ENCODE peak calls at places on chromosomes 11 and 22, in five cellular contexts. A is HepG2; G is tibial nerve; B is CD8-positive, alpha-beta T cell; T is small intestine. E is an unnamed sample.
A peak's percentile ranks its signal among the peaks of the same experiment; 100 is the strongest.

GRCh38 chr22:30444632-30445437 is 19.3 kb downstream of the MTFP1 start:
- DNase-seq in A (peak; percentile 41), G (no peak), B (no peak), T (peak; percentile 66), E (no peak)

GRCh38 chr11:100791873-100792272 is 104.8 kb downstream of the ARHGAP42 start:
- DNase-seq in A (no peak), G (no peak), B (no peak), T (no peak), E (no peak)

GRCh38 chr11:32081129-32081641 is 9.7 kb upstream of the RCN1 start:
- DNase-seq in A (peak; percentile 13), G (no peak), B (no peak), T (no peak), E (no peak)

GRCh38 chr11:69878144-69878883 is 59.1 kb upstream of the FGF3 start:
- DNase-seq in A (no peak), G (peak; percentile 2), B (no peak), T (no peak), E (no peak)

GRCh38 chr11:130912552-130912951 is 3.7 kb downstream of the SNX19 start:
- DNase-seq in A (no peak), G (no peak), B (no peak), T (no peak), E (no peak)

GRCh38 chr11:60974726-60975125 is 3.2 kb downstream of the CD6 start:
- DNase-seq in A (no peak), G (no peak), B (no peak), T (no peak), E (no peak)

GRCh38 chr22:38017272-38017920 is 33.0 kb upstream of the SOX10 start:
- DNase-seq in A (no peak), G (peak; percentile 75), B (no peak), T (peak; percentile 43), E (no peak)

GRCh38 chr11:117070016-117070415 is 28.2 kb downstream of the SIK3 start:
- DNase-seq in A (no peak), G (no peak), B (no peak), T (no peak), E (no peak)

GRCh38 chr11:57496109-57496820 is 19.2 kb downstream of the SLC43A1 start:
- DNase-seq in A (no peak), G (no peak), B (no peak), T (no peak), E (no peak)

GRCh38 chr11:57597461-57597892 is at the start of gene SERPING1:
- DNase-seq in A (no peak), G (peak; percentile 86), B (no peak), T (no peak), E (no peak)

GRCh38 chr11:34640050-34640971 is 19.4 kb downstream of the EHF start:
- DNase-seq in A (peak; percentile 94), G (no peak), B (no peak), T (peak; percentile 98), E (no peak)

GRCh38 chr22:46659059-46659790 is 39.0 kb downstream of the GRAMD4 start:
- DNase-seq in A (no peak), G (no peak), B (no peak), T (no peak), E (no peak)

GRCh38 chr11:78424334-78425270 is 7.0 kb upstream of the GAB2 start:
- DNase-seq in A (no peak), G (no peak), B (no peak), T (no peak), E (no peak)

GRCh38 chr11:72844356-72844755 is 30.1 kb downstream of the ATG16L2 start:
- DNase-seq in A (no peak), G (no peak), B (no peak), T (no peak), E (no peak)

GRCh38 chr22:36144886-36145541 is 15.5 kb downstream of the APOL3 start:
- DNase-seq in A (peak; percentile 47), G (no peak), B (no peak), T (peak; percentile 57), E (no peak)

GRCh38 chr11:12842933-12843636 is 166.0 kb upstream of the RASSF10 start:
- DNase-seq in A (no peak), G (no peak), B (no peak), T (no peak), E (no peak)

GRCh38 chr11:70323811-70324210 is 53.3 kb downstream of the PPFIA1 start:
- DNase-seq in A (no peak), G (no peak), B (no peak), T (no peak), E (no peak)

GRCh38 chr11:5930614-5931013 is 11.4 kb upstream of the OR56A3 start:
- DNase-seq in A (no peak), G (no peak), B (no peak), T (no peak), E (no peak)

GRCh38 chr11:28674432-28675076 is 566.4 kb downstream of the METTL15 start:
- DNase-seq in A (no peak), G (no peak), B (no peak), T (no peak), E (no peak)

GRCh38 chr11:122375687-122376399 is 259.8 kb upstream of the BLID start:
- DNase-seq in A (no peak), G (no peak), B (no peak), T (no peak), E (no peak)

GRCh38 chr11:2166091-2166851 is 5.3 kb upstream of the INS start:
- DNase-seq in A (no peak), G (no peak), B (peak; percentile 21), T (peak; percentile 15), E (no peak)

GRCh38 chr11:35163707-35164496 is 24.9 kb downstream of the CD44 start:
- DNase-seq in A (no peak), G (no peak), B (no peak), T (peak; percentile 30), E (no peak)

GRCh38 chr11:76770642-76771445 is 12.3 kb upstream of the TSKU start:
- DNase-seq in A (peak; percentile 69), G (peak; percentile 72), B (no peak), T (peak; percentile 66), E (no peak)

GRCh38 chr11:71372693-71373657 is 75.2 kb downstream of the DHCR7 start:
- DNase-seq in A (peak; percentile 26), G (no peak), B (no peak), T (peak; percentile 8), E (no peak)

GRCh38 chr11:126518996-126519351 is 163.5 kb downstream of the ST3GAL4 start:
- DNase-seq in A (no peak), G (no peak), B (no peak), T (no peak), E (no peak)

GRCh38 chr22:17824452-17824851 is 50.2 kb upstream of the BID start:
- DNase-seq in A (no peak), G (no peak), B (no peak), T (no peak), E (no peak)
- H3K4me3 ChIP-seq in A (no peak overlapping the region), G (no peak overlapping the region), B (no peak overlapping the region), T (no peak overlapping the region), E (no peak overlapping the region)

GRCh38 chr22:22150457-22150856 is 94.1 kb upstream of the VPREB1 start:
- DNase-seq in A (no peak), G (no peak), B (no peak), T (no peak), E (no peak)
- H3K27me3 ChIP-seq in A (no peaks in the 10 kb centered on the region), G (peaks cover 43% of the 10 kb centered on the region), B (peaks cover 3% of the 10 kb centered on the region), T (peaks cover 3% of the 10 kb centered on the region), E (no peaks in the 10 kb centered on the region)

DNA sequence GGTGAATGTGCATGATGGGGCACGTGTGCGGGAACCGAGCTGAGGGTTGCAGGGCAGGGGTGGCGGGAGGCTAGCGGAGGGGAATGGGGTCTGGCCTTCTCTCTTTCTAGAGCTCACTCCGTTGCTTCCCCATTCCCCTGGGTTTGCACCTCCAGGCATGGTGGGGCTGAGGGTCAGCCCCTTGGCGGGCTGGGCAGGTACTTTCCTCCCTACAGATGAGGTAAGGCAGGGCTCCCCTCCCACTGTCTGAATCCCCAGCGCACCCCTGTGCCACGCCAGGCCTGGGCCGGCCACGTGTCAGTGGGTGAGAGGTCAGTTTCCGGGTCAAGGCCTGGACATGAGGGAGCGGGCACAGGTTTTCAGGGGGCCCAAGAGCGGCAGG is 8.9 kb downstream of the SUSD2 start:
- DNase-seq in A (no peak), G (no peak), B (no peak), T (no peak), E (no peak)
- H3K4me3 ChIP-seq in A (no peak overlapping the region), G (no peak overlapping the region), B (no peak overlapping the region), T (no peak overlapping the region), E (no peak overlapping the region)

GRCh38 chr11:68724293-68724692 is 27.0 kb downstream of the TESMIN start:
- DNase-seq in A (no peak), G (no peak), B (no peak), T (no peak), E (no peak)
- H3K27me3 ChIP-seq in A (no peaks in the 10 kb centered on the region), G (no peaks in the 10 kb centered on the region), B (no peaks in the 10 kb centered on the region), T (no peaks in the 10 kb centered on the region), E (no peaks in the 10 kb centered on the region)

GRCh38 chr22:19178659-19179471 is at the start of gene SLC25A1:
- DNase-seq in A (peak; percentile 83), G (peak; percentile 88), B (peak; percentile 81), T (peak; percentile 94), E (peak; percentile 96)

GRCh38 chr22:19180740-19181410 is 2.3 kb upstream of the SLC25A1 start:
- DNase-seq in A (no peak), G (no peak), B (no peak), T (no peak), E (no peak)

GRCh38 chr22:19181786-19182471 is 3.4 kb upstream of the SLC25A1 start:
- DNase-seq in A (no peak), G (no peak), B (no peak), T (no peak), E (no peak)

GRCh38 chr22:19179472-19180048 is 1.0 kb upstream of the SLC25A1 start:
- DNase-seq in A (peak; percentile 66), G (peak; percentile 55), B (no peak), T (peak; percentile 85), E (peak; percentile 55)

GRCh38 chr22:19180234-19180633 is 1.7 kb upstream of the SLC25A1 start:
- DNase-seq in A (no peak), G (no peak), B (no peak), T (no peak), E (no peak)
- H3K4me3 ChIP-seq in A (no peak overlapping the region), G (no peak overlapping the region), B (no peak overlapping the region), T (no peak overlapping the region), E (no peak overlapping the region)